ENCODE peak calls at places on chromosomes 2 and 18, in eight cellular contexts. One of them, this sample, is unnamed.

GRCh38 chr2:147351789-147352188 is 493.0 kb upstream of the ACVR2A start:
- DNase-seq in mesothelial cell of epicardium: no peak
- DNase-seq in T-cell: no peak
- DNase-seq in T-helper 17 cell: no peak
- DNase-seq in HepG2: no peak
- DNase-seq in activated T-cell treated with anti-CD3 and anti-CD28 coated beads for 1 hour: no peak
- DNase-seq in T-helper 2 cell: no peak
- DNase-seq in heart left ventricle: no peak
- DNase-seq in this sample: no peak

GRCh38 chr2:1769703-1770422 is 25.5 kb upstream of the PXDN start:
- DNase-seq in activated T-cell treated with anti-CD3 and anti-CD28 coated beads for 1 hour: peak; percentile 44
- DNase-seq in T-helper 17 cell: peak; percentile 17
- DNase-seq in mesothelial cell of epicardium: peak; percentile 64
- DNase-seq in HepG2: peak; percentile 65
- DNase-seq in T-cell: peak; percentile 13
- DNase-seq in T-helper 2 cell: peak; percentile 30
- DNase-seq in heart left ventricle: peak; percentile 58
- DNase-seq in this sample: peak; percentile 84

GRCh38 chr2:197461073-197461472 is 7.7 kb downstream of the COQ10B start:
- DNase-seq in activated T-cell treated with anti-CD3 and anti-CD28 coated beads for 1 hour: no peak
- DNase-seq in T-helper 17 cell: no peak
- DNase-seq in HepG2: no peak
- DNase-seq in heart left ventricle: no peak
- DNase-seq in T-cell: no peak
- DNase-seq in mesothelial cell of epicardium: no peak
- DNase-seq in T-helper 2 cell: no peak
- DNase-seq in this sample: no peak

GRCh38 chr2:38113999-38114708 is 38.2 kb upstream of the CYP1B1 start:
- DNase-seq in mesothelial cell of epicardium: no peak
- DNase-seq in HepG2: no peak
- DNase-seq in heart left ventricle: no peak
- DNase-seq in T-helper 17 cell: no peak
- DNase-seq in T-cell: no peak
- DNase-seq in T-helper 2 cell: no peak
- DNase-seq in activated T-cell treated with anti-CD3 and anti-CD28 coated beads for 1 hour: no peak
- DNase-seq in this sample: no peak

GRCh38 chr18:36580874-36581750 is 247.7 kb downstream of the TPGS2 start:
- DNase-seq in HepG2: no peak
- DNase-seq in activated T-cell treated with anti-CD3 and anti-CD28 coated beads for 1 hour: no peak
- DNase-seq in mesothelial cell of epicardium: no peak
- DNase-seq in T-cell: no peak
- DNase-seq in T-helper 17 cell: no peak
- DNase-seq in T-helper 2 cell: no peak
- DNase-seq in heart left ventricle: no peak
- DNase-seq in this sample: no peak

GRCh38 chr2:6812857-6813530 is 52.7 kb downstream of the CMPK2 start:
- DNase-seq in T-helper 2 cell: no peak
- DNase-seq in mesothelial cell of epicardium: no peak
- DNase-seq in activated T-cell treated with anti-CD3 and anti-CD28 coated beads for 1 hour: no peak
- DNase-seq in T-helper 17 cell: no peak
- DNase-seq in HepG2: no peak
- DNase-seq in heart left ventricle: no peak
- DNase-seq in T-cell: no peak
- DNase-seq in this sample: no peak

GRCh38 chr2:96895032-96895708 is 25.3 kb upstream of the SEMA4C start:
- DNase-seq in T-helper 2 cell: no peak
- DNase-seq in mesothelial cell of epicardium: no peak
- DNase-seq in HepG2: no peak
- DNase-seq in T-helper 17 cell: no peak
- DNase-seq in T-cell: no peak
- DNase-seq in heart left ventricle: no peak
- DNase-seq in activated T-cell treated with anti-CD3 and anti-CD28 coated beads for 1 hour: no peak
- DNase-seq in this sample: no peak

GRCh38 chr2:12048551-12048950 is 302.1 kb downstream of the LPIN1 start:
- DNase-seq in HepG2: no peak
- DNase-seq in heart left ventricle: no peak
- DNase-seq in mesothelial cell of epicardium: no peak
- DNase-seq in T-cell: no peak
- DNase-seq in T-helper 17 cell: no peak
- DNase-seq in activated T-cell treated with anti-CD3 and anti-CD28 coated beads for 1 hour: no peak
- DNase-seq in T-helper 2 cell: no peak
- DNase-seq in this sample: peak; percentile 8

GRCh38 chr2:70932631-70933230 is 3.0 kb upstream of the ATP6V1B1 start:
- DNase-seq in T-helper 2 cell: no peak
- DNase-seq in HepG2: no peak
- DNase-seq in T-cell: no peak
- DNase-seq in activated T-cell treated with anti-CD3 and anti-CD28 coated beads for 1 hour: no peak
- DNase-seq in T-helper 17 cell: no peak
- DNase-seq in heart left ventricle: no peak
- DNase-seq in mesothelial cell of epicardium: no peak
- DNase-seq in this sample: no peak

GRCh38 chr2:25310965-25311865 is 30.5 kb downstream of the DNMT3A start:
- DNase-seq in T-cell: no peak
- DNase-seq in activated T-cell treated with anti-CD3 and anti-CD28 coated beads for 1 hour: no peak
- DNase-seq in T-helper 17 cell: no peak
- DNase-seq in T-helper 2 cell: no peak
- DNase-seq in heart left ventricle: peak; percentile 83
- DNase-seq in HepG2: peak; percentile 32
- DNase-seq in mesothelial cell of epicardium: no peak
- DNase-seq in this sample: no peak

GRCh38 chr18:49476664-49477411 is 10.2 kb downstream of the C18orf32 start:
- DNase-seq in T-helper 17 cell: no peak
- DNase-seq in T-helper 2 cell: no peak
- DNase-seq in HepG2: no peak
- DNase-seq in mesothelial cell of epicardium: no peak
- DNase-seq in activated T-cell treated with anti-CD3 and anti-CD28 coated beads for 1 hour: no peak
- DNase-seq in T-cell: no peak
- DNase-seq in heart left ventricle: no peak
- DNase-seq in this sample: no peak

GRCh38 chr2:148745151-148745851 is 100.8 kb downstream of the EPC2 start:
- DNase-seq in mesothelial cell of epicardium: no peak
- DNase-seq in HepG2: no peak
- DNase-seq in T-cell: no peak
- DNase-seq in activated T-cell treated with anti-CD3 and anti-CD28 coated beads for 1 hour: no peak
- DNase-seq in T-helper 2 cell: no peak
- DNase-seq in heart left ventricle: no peak
- DNase-seq in T-helper 17 cell: no peak
- DNase-seq in this sample: no peak

GRCh38 chr18:73153271-73153670 is 285.5 kb upstream of the NETO1 start:
- DNase-seq in HepG2: no peak
- DNase-seq in heart left ventricle: no peak
- DNase-seq in activated T-cell treated with anti-CD3 and anti-CD28 coated beads for 1 hour: no peak
- DNase-seq in T-cell: no peak
- DNase-seq in mesothelial cell of epicardium: no peak
- DNase-seq in T-helper 17 cell: no peak
- DNase-seq in T-helper 2 cell: no peak
- DNase-seq in this sample: no peak

GRCh38 chr18:10336749-10337148 is 117.7 kb upstream of the APCDD1 start:
- DNase-seq in heart left ventricle: no peak
- DNase-seq in T-cell: no peak
- DNase-seq in mesothelial cell of epicardium: no peak
- DNase-seq in activated T-cell treated with anti-CD3 and anti-CD28 coated beads for 1 hour: no peak
- DNase-seq in T-helper 17 cell: no peak
- DNase-seq in T-helper 2 cell: no peak
- DNase-seq in HepG2: no peak
- DNase-seq in this sample: no peak

GRCh38 chr2:197383825-197384224 is 51.0 kb downstream of the SF3B1 start:
- DNase-seq in T-cell: no peak
- DNase-seq in T-helper 17 cell: no peak
- DNase-seq in activated T-cell treated with anti-CD3 and anti-CD28 coated beads for 1 hour: no peak
- DNase-seq in HepG2: no peak
- DNase-seq in heart left ventricle: no peak
- DNase-seq in mesothelial cell of epicardium: no peak
- DNase-seq in T-helper 2 cell: no peak
- DNase-seq in this sample: no peak

GRCh38 chr2:182949052-182949451 is 82.6 kb upstream of the FRZB start:
- DNase-seq in activated T-cell treated with anti-CD3 and anti-CD28 coated beads for 1 hour: no peak
- DNase-seq in T-helper 2 cell: no peak
- DNase-seq in mesothelial cell of epicardium: no peak
- DNase-seq in heart left ventricle: no peak
- DNase-seq in HepG2: no peak
- DNase-seq in T-helper 17 cell: no peak
- DNase-seq in T-cell: no peak
- DNase-seq in this sample: no peak

GRCh38 chr2:101108357-101108756 is 42.8 kb downstream of the TBC1D8 start:
- DNase-seq in T-cell: no peak
- DNase-seq in T-helper 2 cell: no peak
- DNase-seq in mesothelial cell of epicardium: no peak
- DNase-seq in HepG2: no peak
- DNase-seq in heart left ventricle: peak; percentile 43
- DNase-seq in activated T-cell treated with anti-CD3 and anti-CD28 coated beads for 1 hour: no peak
- DNase-seq in T-helper 17 cell: no peak
- DNase-seq in this sample: no peak

GRCh38 chr2:207182916-207183315 is 17.2 kb upstream of the KLF7 start:
- DNase-seq in T-helper 17 cell: no peak
- DNase-seq in T-cell: no peak
- DNase-seq in activated T-cell treated with anti-CD3 and anti-CD28 coated beads for 1 hour: no peak
- DNase-seq in heart left ventricle: no peak
- DNase-seq in mesothelial cell of epicardium: no peak
- DNase-seq in HepG2: no peak
- DNase-seq in T-helper 2 cell: no peak
- DNase-seq in this sample: no peak

This sample was measured in HuH-7.